ENCODE peak calls at places on chromosomes 6 and 20, in five cellular contexts. One of them, this sample, is unnamed.

GRCh38 chr6:41836022-41836659 is 48.6 kb downstream of the TOMM6 start:
- DNase-seq in A549: no peak
- DNase-seq in neural progenitor cell: no peak
- DNase-seq in LNCaP clone FGC: no peak
- DNase-seq in breast epithelium: no peak
- DNase-seq in this sample: no peak

GRCh38 chr20:325889-326644 is 715 bp downstream of the SOX12 start:
- DNase-seq in breast epithelium: peak; percentile 69
- DNase-seq in LNCaP clone FGC: no peak
- DNase-seq in neural progenitor cell: peak; percentile 92
- DNase-seq in A549: peak; percentile 45
- DNase-seq in this sample: peak; percentile 77

GRCh38 chr20:62792182-62792939 is 3.9 kb upstream of the MRGBP start:
- DNase-seq in breast epithelium: no peak
- DNase-seq in LNCaP clone FGC: no peak
- DNase-seq in neural progenitor cell: no peak
- DNase-seq in A549: no peak
- DNase-seq in this sample: no peak

GRCh38 chr6:17542243-17542642 is 57.9 kb upstream of the FAM8A1 start:
- DNase-seq in neural progenitor cell: no peak
- DNase-seq in A549: no peak
- DNase-seq in breast epithelium: no peak
- DNase-seq in LNCaP clone FGC: no peak
- DNase-seq in this sample: no peak

GRCh38 chr6:115159733-115160132 is 816.9 kb upstream of the HS3ST5 start:
- DNase-seq in breast epithelium: no peak
- DNase-seq in neural progenitor cell: no peak
- DNase-seq in A549: no peak
- DNase-seq in LNCaP clone FGC: no peak
- DNase-seq in this sample: no peak

GRCh38 chr20:19757487-19757972 is 528 bp upstream of the RIN2 start:
- DNase-seq in A549: peak; percentile 71
- DNase-seq in LNCaP clone FGC: no peak
- DNase-seq in neural progenitor cell: peak; percentile 86
- DNase-seq in breast epithelium: peak; percentile 74
- DNase-seq in this sample: no peak

GRCh38 chr6:11006060-11006459 is 38.0 kb downstream of the ELOVL2 start:
- DNase-seq in neural progenitor cell: no peak
- DNase-seq in A549: no peak
- DNase-seq in breast epithelium: no peak
- DNase-seq in LNCaP clone FGC: no peak
- DNase-seq in this sample: no peak

GRCh38 chr6:16426241-16426640 is 187.9 kb downstream of the GMPR start:
- DNase-seq in breast epithelium: no peak
- DNase-seq in LNCaP clone FGC: no peak
- DNase-seq in A549: no peak
- DNase-seq in neural progenitor cell: no peak
- DNase-seq in this sample: no peak

GRCh38 chr20:16530201-16530681 is 43.0 kb downstream of the KIF16B start:
- DNase-seq in neural progenitor cell: no peak
- DNase-seq in A549: peak; percentile 95
- DNase-seq in breast epithelium: no peak
- DNase-seq in LNCaP clone FGC: no peak
- DNase-seq in this sample: no peak

GRCh38 chr6:15036690-15037245 is 209.1 kb upstream of the JARID2 start:
- DNase-seq in breast epithelium: peak; percentile 17
- DNase-seq in A549: no peak
- DNase-seq in LNCaP clone FGC: peak; percentile 27
- DNase-seq in neural progenitor cell: peak; percentile 34
- DNase-seq in this sample: no peak

GRCh38 chr6:42523158-42523814 is 40.5 kb upstream of the UBR2 start:
- DNase-seq in neural progenitor cell: no peak
- DNase-seq in breast epithelium: no peak
- DNase-seq in A549: no peak
- DNase-seq in LNCaP clone FGC: no peak
- DNase-seq in this sample: no peak

GRCh38 chr20:53712212-53712977 is 118.8 kb upstream of the ZNF217 start:
- DNase-seq in breast epithelium: no peak
- DNase-seq in neural progenitor cell: peak; percentile 30
- DNase-seq in LNCaP clone FGC: no peak
- DNase-seq in A549: no peak
- DNase-seq in this sample: no peak

GRCh38 chr20:20248620-20249200 is 119.2 kb upstream of the INSM1 start:
- DNase-seq in neural progenitor cell: no peak
- DNase-seq in A549: no peak
- DNase-seq in breast epithelium: no peak
- DNase-seq in LNCaP clone FGC: no peak
- DNase-seq in this sample: peak; percentile 73

GRCh38 chr6:44381739-44382138 is 5.8 kb upstream of the CDC5L start:
- DNase-seq in neural progenitor cell: no peak
- DNase-seq in LNCaP clone FGC: no peak
- DNase-seq in breast epithelium: no peak
- DNase-seq in A549: no peak
- DNase-seq in this sample: no peak

GRCh38 chr6:48084201-48084600 is 26.8 kb downstream of the PTCHD4 start:
- DNase-seq in breast epithelium: no peak
- DNase-seq in A549: no peak
- DNase-seq in LNCaP clone FGC: no peak
- DNase-seq in neural progenitor cell: no peak
- DNase-seq in this sample: no peak

GRCh38 chr20:39944861-39945260 is 744.2 kb downstream of the MAFB start:
- DNase-seq in LNCaP clone FGC: no peak
- DNase-seq in neural progenitor cell: no peak
- DNase-seq in breast epithelium: no peak
- DNase-seq in A549: no peak
- DNase-seq in this sample: no peak

GRCh38 chr6:13486679-13487121 is 700 bp downstream of the GFOD1 start:
- DNase-seq in neural progenitor cell: peak; percentile 67
- DNase-seq in breast epithelium: no peak
- DNase-seq in LNCaP clone FGC: no peak
- DNase-seq in A549: peak; percentile 53
- DNase-seq in this sample: peak; percentile 80

GRCh38 chr6:30463651-30464618 is 25.4 kb upstream of the HLA-E start:
- DNase-seq in A549: no peak
- DNase-seq in breast epithelium: no peak
- DNase-seq in neural progenitor cell: no peak
- DNase-seq in LNCaP clone FGC: no peak
- DNase-seq in this sample: peak; percentile 62

GRCh38 chr20:25233016-25233772 is 14.7 kb upstream of the PYGB start:
- DNase-seq in A549: peak; percentile 92
- DNase-seq in neural progenitor cell: peak; percentile 42
- DNase-seq in LNCaP clone FGC: peak; percentile 94
- DNase-seq in breast epithelium: peak; percentile 87
- DNase-seq in this sample: no peak

GRCh38 chr6:159761135-159761872 is 541 bp upstream of the ACAT2 start:
- DNase-seq in neural progenitor cell: peak; percentile 68
- DNase-seq in breast epithelium: no peak
- DNase-seq in LNCaP clone FGC: no peak
- DNase-seq in A549: no peak
- DNase-seq in this sample: peak; percentile 30

GRCh38 chr20:4748847-4749246 is 27.1 kb downstream of the PRND start:
- DNase-seq in neural progenitor cell: peak; percentile 47
- DNase-seq in A549: no peak
- DNase-seq in breast epithelium: no peak
- DNase-seq in LNCaP clone FGC: no peak
- DNase-seq in this sample: no peak

GRCh38 chr20:42027746-42028268 is 409.6 kb upstream of the CHD6 start:
- DNase-seq in LNCaP clone FGC: no peak
- DNase-seq in A549: no peak
- DNase-seq in neural progenitor cell: no peak
- DNase-seq in breast epithelium: no peak
- DNase-seq in this sample: no peak

DNA sequence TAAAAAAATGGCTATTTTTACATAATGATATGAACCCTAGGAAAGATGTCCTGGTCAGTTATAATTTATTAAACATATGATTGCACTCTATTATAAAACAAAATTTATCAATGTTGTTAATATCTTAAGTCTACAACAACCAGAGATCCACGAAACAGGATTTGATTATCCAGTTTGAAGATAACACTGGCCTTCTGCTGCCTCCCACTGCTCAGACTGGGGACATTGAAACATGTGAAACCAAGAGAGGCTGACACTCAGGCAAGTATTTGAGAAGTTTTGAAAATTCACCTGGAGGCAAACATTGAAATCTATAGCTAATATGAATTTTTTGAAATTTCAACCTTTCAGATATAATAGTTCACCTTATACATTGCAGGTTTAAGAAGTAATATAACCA is 219.3 kb upstream of the HSF2 start:
- DNase-seq in A549: no peak
- DNase-seq in neural progenitor cell: peak; percentile 19
- DNase-seq in breast epithelium: no peak
- DNase-seq in LNCaP clone FGC: no peak
- DNase-seq in this sample: no peak
- TF ChIP-seq CTCF in A549: no peak
- TF ChIP-seq CTCF in neural progenitor cell: peak; percentile 48
- TF ChIP-seq CTCF in breast epithelium: no peak
- TF ChIP-seq CTCF in LNCaP clone FGC: peak; percentile 64
- TF ChIP-seq CTCF in this sample: no peak

GRCh38 chr20:58408603-58409246 is 19.7 kb downstream of the VAPB start:
- DNase-seq in neural progenitor cell: no peak
- DNase-seq in breast epithelium: no peak
- DNase-seq in LNCaP clone FGC: no peak
- DNase-seq in A549: no peak
- DNase-seq in this sample: peak; percentile 61

GRCh38 chr20:58407966-58408557 is 19.0 kb downstream of the VAPB start:
- DNase-seq in LNCaP clone FGC: no peak
- DNase-seq in neural progenitor cell: no peak
- DNase-seq in breast epithelium: no peak
- DNase-seq in A549: no peak
- DNase-seq in this sample: peak; percentile 74

GRCh38 chr20:58407201-58407873 is 18.3 kb downstream of the VAPB start:
- DNase-seq in LNCaP clone FGC: no peak
- DNase-seq in A549: no peak
- DNase-seq in breast epithelium: no peak
- DNase-seq in neural progenitor cell: no peak
- DNase-seq in this sample: no peak

GRCh38 chr20:58405504-58406291 is 16.7 kb downstream of the VAPB start:
- DNase-seq in breast epithelium: no peak
- DNase-seq in neural progenitor cell: no peak
- DNase-seq in A549: no peak
- DNase-seq in LNCaP clone FGC: no peak
- DNase-seq in this sample: no peak

DNA sequence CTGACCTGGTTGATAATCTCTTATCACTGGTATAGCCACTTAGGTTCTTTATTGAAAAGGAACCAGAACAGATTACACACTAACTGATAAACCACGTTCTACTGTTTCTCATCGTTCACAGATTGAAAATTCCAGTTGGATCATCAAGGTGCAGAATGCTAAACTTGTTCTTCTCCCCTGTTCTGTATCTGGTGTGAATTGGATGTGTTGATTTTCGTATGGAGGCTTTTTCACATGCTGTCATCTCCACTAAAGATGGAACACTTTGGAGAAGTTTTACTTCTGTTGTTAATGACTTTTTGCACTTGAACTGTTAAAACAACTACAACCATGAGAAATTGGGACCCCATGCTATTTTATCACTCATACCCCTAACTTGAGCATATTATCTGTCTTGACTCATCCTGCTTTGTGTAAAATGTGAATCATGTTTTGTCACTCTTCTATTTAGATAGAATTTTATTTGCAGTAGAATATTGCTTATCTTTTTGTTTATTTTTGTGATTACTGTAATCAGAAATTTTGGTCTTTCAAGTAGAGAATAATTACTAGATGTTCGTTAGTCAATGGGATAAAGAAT is 17.5 kb downstream of the VAPB start:
- DNase-seq in breast epithelium: no peak
- DNase-seq in neural progenitor cell: no peak
- DNase-seq in LNCaP clone FGC: no peak
- DNase-seq in A549: no peak
- DNase-seq in this sample: no peak
- H3K4me3 ChIP-seq in breast epithelium: no peak overlapping the region
- H3K4me3 ChIP-seq in neural progenitor cell: no peak overlapping the region
- H3K4me3 ChIP-seq in LNCaP clone FGC: no peak overlapping the region
- H3K4me3 ChIP-seq in A549: no peak overlapping the region
- H3K4me3 ChIP-seq in this sample: no peak overlapping the region

GRCh38 chr20:50701055-50701963 is 10.0 kb upstream of the RIPOR3 start:
- DNase-seq in breast epithelium: no peak
- DNase-seq in A549: no peak
- DNase-seq in LNCaP clone FGC: no peak
- DNase-seq in neural progenitor cell: no peak
- DNase-seq in this sample: no peak

GRCh38 chr20:50708845-50709555 is 17.7 kb upstream of the RIPOR3 start:
- DNase-seq in LNCaP clone FGC: peak; percentile 49
- DNase-seq in neural progenitor cell: no peak
- DNase-seq in breast epithelium: no peak
- DNase-seq in A549: no peak
- DNase-seq in this sample: no peak

GRCh38 chr20:50704514-50704913 is 13.2 kb upstream of the RIPOR3 start:
- DNase-seq in breast epithelium: no peak
- DNase-seq in LNCaP clone FGC: no peak
- DNase-seq in A549: no peak
- DNase-seq in neural progenitor cell: no peak
- DNase-seq in this sample: no peak

GRCh38 chr20:50709574-50709973 is 18.2 kb upstream of the RIPOR3 start:
- DNase-seq in LNCaP clone FGC: no peak
- DNase-seq in neural progenitor cell: no peak
- DNase-seq in breast epithelium: no peak
- DNase-seq in A549: no peak
- DNase-seq in this sample: no peak

GRCh38 chr20:50704971-50705370 is 13.6 kb upstream of the RIPOR3 start:
- DNase-seq in neural progenitor cell: no peak
- DNase-seq in LNCaP clone FGC: no peak
- DNase-seq in breast epithelium: no peak
- DNase-seq in A549: no peak
- DNase-seq in this sample: no peak
- TF ChIP-seq CTCF in neural progenitor cell: no peak
- TF ChIP-seq CTCF in LNCaP clone FGC: no peak
- TF ChIP-seq CTCF in breast epithelium: no peak
- TF ChIP-seq CTCF in A549: no peak
- TF ChIP-seq CTCF in this sample: no peak

GRCh38 chr6:152980656-152981055 is 2.2 kb downstream of the FBXO5 start:
- DNase-seq in breast epithelium: no peak
- DNase-seq in LNCaP clone FGC: no peak
- DNase-seq in A549: no peak
- DNase-seq in neural progenitor cell: no peak
- DNase-seq in this sample: no peak
- H3K4me3 ChIP-seq in breast epithelium: no peak overlapping the region
- H3K4me3 ChIP-seq in LNCaP clone FGC: peak overlapping the region; percentile 69
- H3K4me3 ChIP-seq in A549: peak overlapping the region; percentile 69
- H3K4me3 ChIP-seq in neural progenitor cell: peak overlapping the region; percentile 100
- H3K4me3 ChIP-seq in this sample: peak overlapping the region; percentile 94

GRCh38 chr6:109008951-109009760 is 85.5 kb downstream of the SESN1 start:
- DNase-seq in A549: peak; percentile 30
- DNase-seq in neural progenitor cell: peak; percentile 98
- DNase-seq in breast epithelium: peak; percentile 93
- DNase-seq in LNCaP clone FGC: no peak
- DNase-seq in this sample: peak; percentile 86
- TF ChIP-seq CTCF in A549: no peak
- TF ChIP-seq CTCF in neural progenitor cell: no peak
- TF ChIP-seq CTCF in breast epithelium: peak; percentile 34
- TF ChIP-seq CTCF in LNCaP clone FGC: no peak
- TF ChIP-seq CTCF in this sample: no peak